ENCODE peak calls at places on chromosomes 16 and 17, in seven cellular contexts. B, X, H, K, M, W and E are unnamed samples.

GRCh38 chr17:7466644-7467341 is 12.6 kb downstream of the ZBTB4 start:
- DNase-seq in H (no peak), K (peak), W (peak), X (no peak), B (no peak), M (peak), E (no peak)

GRCh38 chr17:77604301-77605031 is 354.0 kb upstream of the TNRC6C start:
- DNase-seq in M (no peak), B (no peak), H (no peak), X (no peak), W (no peak), K (no peak), E (no peak)

GRCh38 chr17:2792541-2793169 is 3.6 kb upstream of the RAP1GAP2 start:
- DNase-seq in M (no peak), X (no peak), H (peak), K (no peak), W (no peak), B (no peak), E (peak)

GRCh38 chr16:19314718-19315425 is 29.3 kb downstream of the CLEC19A start:
- DNase-seq in B (no peak), H (no peak), W (no peak), K (no peak), M (no peak), X (no peak), E (no peak)

GRCh38 chr16:87608400-87608985 is 6.2 kb downstream of the JPH3 start:
- DNase-seq in K (peak), W (peak), H (peak), M (peak), B (peak), X (peak), E (peak)

GRCh38 chr17:50421308-50422031 is 4.5 kb upstream of the ACSF2 start:
- DNase-seq in M (peak), X (no peak), K (no peak), H (peak), B (no peak), W (no peak), E (no peak)

GRCh38 chr17:56598471-56598870 is 5.0 kb downstream of the NOG start:
- DNase-seq in M (no peak), X (no peak), K (no peak), W (peak), B (no peak), H (no peak), E (no peak)

GRCh38 chr17:79517812-79518211 is 93.0 kb downstream of the RBFOX3 start:
- DNase-seq in W (no peak), H (no peak), B (no peak), K (no peak), M (no peak), X (no peak), E (no peak)

GRCh38 chr16:12276631-12277030 is 300.1 kb downstream of the SNX29 start:
- DNase-seq in M (peak), H (no peak), X (no peak), B (no peak), K (no peak), W (no peak), E (no peak)

GRCh38 chr16:83995756-83996155 is 27.7 kb downstream of the NECAB2 start:
- DNase-seq in W (no peak), H (no peak), M (no peak), K (peak), X (no peak), B (no peak), E (no peak)

GRCh38 chr17:81722184-81723120 is 10.4 kb downstream of the SLC25A10 start:
- DNase-seq in B (no peak), M (no peak), K (peak), H (no peak), X (no peak), W (peak), E (no peak)

GRCh38 chr16:85176541-85177447 is 64.5 kb upstream of the CIBAR2 start:
- DNase-seq in X (no peak), M (no peak), K (no peak), H (no peak), W (peak), B (no peak), E (no peak)